ENCODE peak calls at places on chromosomes 12 and 14, in eight cellular contexts. M is endodermal cell; N is naive thymus-derived CD4-positive, alpha-beta T cell; V is tibial nerve; X is IMR-90; E is MCF 10A; F is WTC11; T is NCI-H345. D is an unnamed sample.

GRCh38 chr12:9741726-9742125 is 8.8 kb upstream of the CLECL1 start:
- DNase-seq in E (no peak), V (no peak), X (no peak), M (no peak), T (no peak), N (peak), F (no peak), D (no peak)

GRCh38 chr14:45212231-45212630 is 40.8 kb downstream of the MIS18BP1 start:
- DNase-seq in X (no peak), T (no peak), V (no peak), N (no peak), F (peak), E (no peak), M (peak), D (no peak)

GRCh38 chr14:77543637-77544334 is 45.2 kb upstream of the ISM2 start:
- DNase-seq in N (no peak), E (no peak), F (no peak), V (no peak), X (peak), M (no peak), T (no peak), D (no peak)

GRCh38 chr12:2615665-2616387 is 178.9 kb upstream of the FKBP4 start:
- DNase-seq in V (no peak), T (no peak), N (no peak), F (peak), E (no peak), M (peak), X (peak), D (no peak)

GRCh38 chr12:108403952-108404351 is 64.8 kb upstream of the CMKLR1 start:
- DNase-seq in X (no peak), N (no peak), E (peak), T (no peak), F (peak), V (no peak), M (peak), D (no peak)

GRCh38 chr12:62966990-62967506 is 32.1 kb upstream of the PPM1H start:
- DNase-seq in V (no peak), F (no peak), X (no peak), E (no peak), N (no peak), T (no peak), M (no peak), D (no peak)

GRCh38 chr12:24708718-24709117 is 240.2 kb downstream of the BCAT1 start:
- DNase-seq in M (no peak), X (no peak), V (no peak), F (no peak), E (no peak), T (no peak), N (no peak), D (no peak)

GRCh38 chr12:22866406-22866805 is 241.4 kb downstream of the ETNK1 start:
- DNase-seq in M (no peak), X (peak), N (no peak), F (no peak), T (no peak), V (no peak), E (no peak), D (no peak)

GRCh38 chr12:116862167-116862566 is 19.1 kb downstream of the HRK start:
- DNase-seq in E (no peak), V (no peak), T (no peak), N (no peak), F (no peak), M (no peak), X (no peak), D (no peak)

GRCh38 chr12:108613548-108613947 is 15.7 kb upstream of the TMEM119 start:
- DNase-seq in X (no peak), M (no peak), V (no peak), T (no peak), E (no peak), F (no peak), N (no peak), D (no peak)

GRCh38 chr14:84760506-84760905 is 769.4 kb upstream of the FLRT2 start:
- DNase-seq in F (no peak), N (no peak), V (no peak), T (no peak), M (no peak), X (no peak), E (no peak), D (no peak)

GRCh38 chr14:21525571-21525970 is 575 bp downstream of the SALL2 start:
- DNase-seq in E (no peak), M (peak), T (peak), F (no peak), X (peak), V (no peak), N (no peak), D (no peak)

GRCh38 chr14:57209561-57209960 is 59.1 kb downstream of the EXOC5 start:
- DNase-seq in X (peak), F (no peak), V (no peak), T (no peak), N (no peak), E (no peak), M (no peak), D (no peak)

GRCh38 chr12:76060111-76060510 is 24.4 kb downstream of the NAP1L1 start:
- DNase-seq in E (no peak), X (no peak), V (no peak), T (no peak), M (no peak), N (no peak), F (no peak), D (no peak)

GRCh38 chr14:81408595-81408994 is 8.5 kb upstream of the STON2 start:
- DNase-seq in T (no peak), N (no peak), F (no peak), E (no peak), X (no peak), M (no peak), V (no peak), D (no peak)

GRCh38 chr12:65827827-65828231 is 3.5 kb downstream of the HMGA2 start:
- DNase-seq in M (peak), T (no peak), X (no peak), N (no peak), V (no peak), F (no peak), E (peak), D (no peak)

GRCh38 chr12:72075891-72076557 is 137.4 kb downstream of the TPH2 start:
- DNase-seq in E (no peak), V (no peak), M (peak), F (no peak), T (peak), N (no peak), X (no peak), D (no peak)

GRCh38 chr12:118061876-118062791 is 1.2 kb upstream of the WSB2 start:
- DNase-seq in E (no peak), M (peak), N (peak), V (peak), X (peak), T (no peak), F (peak), D (no peak)

GRCh38 chr14:54718046-54718445 is 151.1 kb downstream of the SAMD4A start:
- DNase-seq in M (no peak), E (no peak), T (no peak), F (no peak), X (peak), V (no peak), N (no peak), D (no peak)

GRCh38 chr14:104080557-104081492 is 4.7 kb upstream of the ASPG start:
- DNase-seq in F (no peak), X (no peak), M (no peak), V (no peak), T (peak), N (no peak), E (no peak), D (no peak)

GRCh38 chr12:10968765-10969456 is 17.8 kb downstream of the TAS2R50 start:
- DNase-seq in T (no peak), F (no peak), V (peak), M (no peak), E (peak), N (no peak), X (peak), D (no peak)

GRCh38 chr12:76586764-76587395 is 27.3 kb upstream of the OSBPL8 start:
- DNase-seq in X (peak), M (no peak), F (no peak), V (peak), T (no peak), E (peak), N (peak), D (peak)

GRCh38 chr12:52651726-52652261 is at the start of gene KRT2:
- DNase-seq in T (no peak), E (no peak), V (no peak), X (no peak), M (peak), F (no peak), N (no peak), D (no peak)

GRCh38 chr12:113700943-113701342 is 229.3 kb upstream of the LHX5 start:
- DNase-seq in E (peak), T (no peak), N (no peak), F (peak), M (peak), X (peak), V (no peak), D (no peak)

GRCh38 chr14:25833341-25834121 is 764.3 kb downstream of the NOVA1 start:
- DNase-seq in X (no peak), T (peak), N (no peak), E (peak), M (peak), V (no peak), F (peak), D (peak)

GRCh38 chr12:70876952-70877351 is 43.6 kb downstream of the PTPRR start:
- DNase-seq in X (peak), N (no peak), V (no peak), F (no peak), E (peak), T (no peak), M (peak), D (no peak)

GRCh38 chr12:106136263-106136662 is 2.5 kb downstream of the NUAK1 start:
- DNase-seq in V (peak), F (peak), T (peak), X (peak), N (peak), E (peak), M (peak), D (peak)

GRCh38 chr12:76024102-76024781 is 7.3 kb downstream of the PHLDA1 start:
- DNase-seq in E (no peak), V (no peak), M (no peak), X (peak), F (no peak), T (no peak), N (no peak), D (no peak)

GRCh38 chr14:104212206-104213095 is 74.1 kb downstream of the KIF26A start:
- DNase-seq in M (no peak), X (no peak), F (no peak), V (no peak), E (no peak), T (no peak), N (no peak), D (no peak)

GRCh38 chr12:120534703-120535655 is 823 bp downstream of the RNF10 start:
- DNase-seq in N (peak), M (peak), V (no peak), X (peak), E (peak), T (peak), F (peak), D (peak)

GRCh38 chr12:63151061-63151897 is at the start of gene AVPR1A:
- DNase-seq in V (no peak), T (peak), E (no peak), N (no peak), M (no peak), F (peak), X (no peak), D (no peak)

GRCh38 chr14:68248481-68249255 is 429.1 kb downstream of the RAD51B start:
- DNase-seq in X (peak), V (no peak), T (peak), N (peak), E (peak), M (peak), F (no peak), D (peak)